ENCODE peak calls at places on chromosomes 6 and 20, in seven cellular contexts. M is breast epithelium; I is CD8-positive, alpha-beta T cell; G is upper lobe of left lung; J is hepatocyte; L is cardiac fibroblast; X is OCI-LY7. B is an unnamed sample.

GRCh38 chr6:43301081-43301870 is 3.2 kb downstream of the SLC22A7 start:
- DNase-seq in L (no peak), G (no peak), X (no peak), J (no peak), I (no peak), M (no peak), B (no peak)

GRCh38 chr6:26286168-26286854 is 78.7 kb upstream of the BTN3A2 start:
- DNase-seq in X (peak), M (peak), J (peak), I (peak), L (peak), G (peak), B (peak)

GRCh38 chr20:50136822-50137599 is 16.5 kb downstream of the PEDS1 start:
- DNase-seq in M (no peak), X (no peak), I (no peak), G (no peak), L (peak), J (no peak), B (no peak)

GRCh38 chr6:10375391-10375969 is 39.4 kb downstream of the TFAP2A start:
- DNase-seq in J (no peak), G (no peak), L (no peak), I (no peak), M (no peak), X (no peak), B (no peak)

GRCh38 chr6:79762370-79762769 is 131.2 kb downstream of the SH3BGRL2 start:
- DNase-seq in G (no peak), L (peak), J (no peak), I (no peak), M (no peak), X (no peak), B (no peak)

GRCh38 chr20:5706797-5707196 is 43.4 kb upstream of the SHLD1 start:
- DNase-seq in I (no peak), L (no peak), J (no peak), M (no peak), G (no peak), X (no peak), B (no peak)

GRCh38 chr6:123380257-123380656 is 256.5 kb downstream of the TRDN start:
- DNase-seq in J (peak), X (peak), M (no peak), I (no peak), L (peak), G (no peak), B (peak)

GRCh38 chr6:143336446-143337152 is 113.9 kb downstream of the ADAT2 start:
- DNase-seq in J (no peak), I (no peak), X (no peak), G (no peak), M (no peak), L (peak), B (peak)

GRCh38 chr20:44166008-44166407 is 21.0 kb downstream of the JPH2 start:
- DNase-seq in M (no peak), J (no peak), L (peak), I (no peak), G (no peak), X (no peak), B (no peak)

GRCh38 chr6:155882527-155883333 is 427.1 kb upstream of the NOX3 start:
- DNase-seq in M (no peak), L (no peak), X (peak), I (no peak), J (no peak), G (no peak), B (peak)

GRCh38 chr6:129353067-129353466 is 356.9 kb downstream of the ARHGAP18 start:
- DNase-seq in J (no peak), L (no peak), I (no peak), X (no peak), G (no peak), M (no peak), B (no peak)

GRCh38 chr6:112296122-112296521 is 41.8 kb upstream of the LAMA4 start:
- DNase-seq in L (peak), I (no peak), M (no peak), G (no peak), X (peak), J (peak), B (peak)

GRCh38 chr20:25750765-25751696 is 54.4 kb upstream of the ZNF337 start:
- DNase-seq in I (peak), G (peak), X (peak), L (peak), M (no peak), J (no peak), B (peak)

GRCh38 chr6:150756170-150756569 is 109.3 kb upstream of the MTHFD1L start:
- DNase-seq in L (no peak), I (no peak), J (no peak), G (no peak), X (no peak), M (no peak), B (no peak)

GRCh38 chr20:38104283-38104682 is 60.8 kb downstream of the TGM2 start:
- DNase-seq in J (no peak), M (no peak), L (no peak), X (no peak), I (no peak), G (no peak), B (no peak)

GRCh38 chr20:44097521-44098255 is 89.3 kb downstream of the JPH2 start:
- DNase-seq in X (no peak), I (no peak), J (no peak), L (peak), G (no peak), M (no peak), B (no peak)

GRCh38 chr20:24157213-24157612 is 168.6 kb upstream of the GGTLC1 start:
- DNase-seq in M (no peak), L (no peak), J (no peak), G (no peak), I (no peak), X (no peak), B (peak)

GRCh38 chr6:56802570-56802969 is 152.3 kb upstream of the BEND6 start:
- DNase-seq in X (no peak), L (peak), M (no peak), G (no peak), J (no peak), I (no peak), B (no peak)

GRCh38 chr20:34558320-34559202 is at the start of gene MAP1LC3A:
- DNase-seq in X (no peak), M (peak), I (peak), J (peak), L (peak), G (peak), B (peak)

GRCh38 chr6:53300656-53301551 is 47.8 kb downstream of the ELOVL5 start:
- DNase-seq in L (peak), G (peak), M (no peak), X (no peak), I (no peak), J (no peak), B (no peak)

GRCh38 chr6:37077459-37078296 is 72.2 kb downstream of the FGD2 start:
- DNase-seq in X (no peak), J (peak), L (peak), G (peak), I (no peak), M (peak), B (no peak)

DNA sequence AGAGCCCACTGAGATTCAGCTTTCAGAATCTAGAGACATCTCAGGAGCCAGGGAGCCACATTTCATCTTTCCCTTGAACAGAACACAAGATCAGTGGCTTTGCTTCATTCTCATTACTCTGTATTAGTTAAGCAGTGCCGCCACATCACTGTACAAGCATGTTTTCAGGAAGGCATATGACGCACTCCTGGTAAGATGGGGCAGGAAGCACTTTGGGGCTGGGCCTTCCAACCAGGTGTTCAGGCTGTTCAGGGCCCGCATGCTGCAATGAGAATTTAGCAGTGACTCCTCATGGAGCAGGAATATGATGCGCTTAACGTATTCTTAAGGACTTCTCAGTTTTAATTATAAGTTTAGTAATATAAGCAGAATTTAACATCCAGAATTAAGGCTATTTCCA is 29.7 kb upstream of the GNRH2 start:
- DNase-seq in J (no peak), I (no peak), X (no peak), L (no peak), M (no peak), G (no peak), B (no peak)
- H3K4me3 ChIP-seq in J (no peak), I (no peak), X (no peak), L (no peak), M (no peak), G (no peak), B (no peak)

GRCh38 chr6:165638530-165638929 is 24.5 kb downstream of the PDE10A start:
- DNase-seq in G (no peak), I (no peak), X (no peak), L (no peak), J (no peak), M (no peak), B (no peak)

GRCh38 chr6:165640767-165641166 is 22.3 kb downstream of the PDE10A start:
- DNase-seq in M (no peak), X (no peak), I (no peak), G (no peak), J (no peak), L (no peak), B (no peak)

GRCh38 chr6:165643015-165643414 is 20.0 kb downstream of the PDE10A start:
- DNase-seq in G (no peak), X (no peak), I (no peak), L (no peak), M (no peak), J (no peak), B (no peak)

GRCh38 chr6:165644586-165645266 is 18.3 kb downstream of the PDE10A start:
- DNase-seq in X (no peak), I (no peak), M (no peak), L (no peak), G (no peak), J (no peak), B (no peak)

GRCh38 chr6:165641672-165642156 is 21.3 kb downstream of the PDE10A start:
- DNase-seq in L (no peak), G (no peak), I (no peak), J (no peak), M (no peak), X (no peak), B (no peak)
- TF ChIP-seq CTCF in L (no peak), G (no peak), I (no peak), J (no peak), M (no peak), X (no peak), B (no peak)

DNA sequence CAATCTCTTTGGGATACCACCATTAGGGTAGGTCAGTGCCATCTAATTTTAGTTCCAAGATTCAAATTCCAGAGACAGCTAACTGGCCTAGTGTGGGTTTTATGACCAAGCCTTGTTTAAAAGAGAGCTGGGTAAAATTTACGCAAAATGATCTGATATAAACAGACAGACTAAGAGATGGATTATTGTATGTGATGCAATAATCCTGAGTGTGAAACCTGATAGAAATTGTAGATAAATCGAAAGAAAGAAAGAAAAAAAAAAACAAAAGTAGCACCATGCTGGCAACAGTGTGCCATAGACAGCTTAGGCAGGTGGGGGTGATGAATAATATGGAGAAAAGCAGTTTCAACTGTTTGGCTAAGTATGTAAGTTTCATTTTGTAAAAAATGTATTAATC is 2.9 kb downstream of the ZNF184 start:
- DNase-seq in L (no peak), G (no peak), X (no peak), J (no peak), M (no peak), I (no peak), B (no peak)
- H3K4me3 ChIP-seq in L (no peak), G (no peak), X (peak), J (no peak), M (no peak), I (no peak), B (no peak)

GRCh38 chr6:91198588-91199255 is 611.9 kb upstream of the MAP3K7 start:
- DNase-seq in I (no peak), M (no peak), L (no peak), J (no peak), X (no peak), G (no peak), B (no peak)
- TF ChIP-seq CTCF in I (no peak), M (no peak), L (no peak), J (no peak), X (no peak), G (no peak), B (no peak)

GRCh38 chr6:163416640-163417253 is 2.2 kb downstream of the QKI start:
- DNase-seq in J (peak), I (no peak), L (peak), M (no peak), X (peak), G (no peak), B (peak)

GRCh38 chr6:163415620-163416379 is 1.3 kb downstream of the QKI start:
- DNase-seq in L (peak), G (peak), M (no peak), J (peak), X (peak), I (no peak), B (peak)

GRCh38 chr6:163416380-163416629 is 1.8 kb downstream of the QKI start:
- DNase-seq in G (no peak), I (no peak), M (no peak), J (no peak), X (no peak), L (no peak), B (peak)

GRCh38 chr6:163418273-163419029 is 3.9 kb downstream of the QKI start:
- DNase-seq in I (no peak), X (no peak), G (no peak), L (peak), J (no peak), M (no peak), B (no peak)

GRCh38 chr6:163417595-163417994 is 3.1 kb downstream of the QKI start:
- DNase-seq in J (no peak), L (peak), M (no peak), X (no peak), I (no peak), G (no peak), B (no peak)
- H3K4me3 ChIP-seq in J (peak), L (peak), M (peak), X (peak), I (no peak), G (peak), B (peak)

GRCh38 chr6:134451529-134451928 is 133.6 kb upstream of the SGK1 start:
- DNase-seq in J (no peak), I (no peak), G (no peak), L (no peak), M (no peak), X (peak), B (peak)
- TF ChIP-seq CTCF in J (no peak), I (no peak), G (no peak), L (no peak), M (no peak), X (peak), B (peak)

DNA sequence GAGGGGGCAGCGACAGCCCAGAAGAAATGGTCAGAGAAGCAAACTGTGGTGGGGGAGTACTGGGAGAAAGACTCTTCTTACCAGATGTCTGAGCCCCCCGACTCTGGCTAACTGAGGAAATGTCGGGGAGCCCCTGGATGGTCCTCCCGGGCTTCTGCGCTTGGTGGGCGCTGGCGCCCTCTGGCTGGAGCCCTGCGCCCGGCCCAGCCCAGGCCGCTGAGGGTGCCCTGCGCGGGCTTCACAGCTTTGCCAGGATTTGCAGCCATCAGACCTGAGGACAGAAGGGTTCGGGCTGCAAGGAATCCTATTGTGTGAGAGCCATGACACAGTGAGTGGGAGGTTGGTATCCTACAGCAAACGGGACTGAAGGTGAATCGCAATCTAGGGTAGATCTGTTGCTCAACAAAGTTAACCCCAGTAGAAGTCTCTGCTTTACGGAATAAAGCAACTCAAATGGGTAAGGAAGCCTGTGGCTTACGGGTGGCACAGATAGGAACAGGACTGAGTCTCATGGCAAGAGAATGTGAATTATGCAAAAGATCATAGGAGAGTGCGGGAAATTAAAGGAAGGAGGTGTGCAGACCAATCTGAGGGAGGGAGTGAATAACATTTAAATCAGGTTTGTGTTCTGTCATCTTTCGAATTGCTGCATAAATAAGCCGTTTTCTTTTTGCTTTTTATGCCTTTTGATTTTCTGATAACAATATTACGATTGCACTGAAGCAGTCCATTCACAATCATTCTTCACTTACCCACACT is 719 bp upstream of the RCAN2 start:
- DNase-seq in M (peak), G (peak), I (no peak), L (no peak), X (peak), J (peak), B (no peak)
- H3K4me3 ChIP-seq in M (peak), G (peak), I (peak), L (peak), X (peak), J (peak), B (peak)

GRCh38 chr6:100228437-100229424 is 234.7 kb upstream of the MCHR2 start:
- DNase-seq in J (peak), X (peak), G (peak), I (peak), M (peak), L (peak), B (peak)
- TF ChIP-seq CTCF in J (peak), X (peak), G (no peak), I (no peak), M (no peak), L (peak), B (peak)

B was measured in GM12865.